ENCODE peak calls at places on chromosome 10, in six cellular contexts. F, U, L, P, N and D are unnamed samples. For H3K4me1 and H3K27me3, the result is how much of the 10 kb centered on the place peaks cover.

GRCh38 chr10:61130366-61130765 is 186.4 kb upstream of the RHOBTB1 start:
- DNase-seq in N (no peak), P (no peak), L (no peak), F (no peak), U (no peak), D (no peak)

GRCh38 chr10:34343764-34344163 is 471.3 kb downstream of the PARD3 start:
- DNase-seq in U (no peak), F (no peak), P (peak), L (no peak), N (no peak), D (no peak)

GRCh38 chr10:44959243-44960097 is at the start of gene RASSF4:
- DNase-seq in P (peak), U (peak), N (peak), L (peak), F (no peak), D (peak)

GRCh38 chr10:61943699-61944444 is 42.4 kb downstream of the ARID5B start:
- DNase-seq in N (peak), U (peak), L (no peak), P (peak), F (no peak), D (no peak)

GRCh38 chr10:22335204-22335956 is 9.9 kb upstream of the SPAG6 start:
- DNase-seq in N (peak), U (peak), L (peak), F (no peak), P (peak), D (peak)

GRCh38 chr10:804787-805634 is 115.5 kb upstream of the DIP2C start:
- DNase-seq in L (peak), U (no peak), P (no peak), F (no peak), N (no peak), D (peak)

GRCh38 chr10:71829171-71829570 is 21.9 kb downstream of the PSAP start:
- DNase-seq in P (peak), U (no peak), L (peak), N (no peak), F (no peak), D (no peak)

GRCh38 chr10:10589540-10589939 is 428.1 kb upstream of the CELF2 start:
- DNase-seq in L (no peak), F (no peak), N (no peak), U (no peak), P (peak), D (no peak)

GRCh38 chr10:80472234-80473095 is 18.4 kb downstream of the TSPAN14 start:
- DNase-seq in F (no peak), U (no peak), L (no peak), N (no peak), P (peak), D (no peak)

GRCh38 chr10:126225672-126226007 is 162.6 kb downstream of the ADAM12 start:
- DNase-seq in F (no peak), N (no peak), L (no peak), U (no peak), P (no peak), D (no peak)

GRCh38 chr10:32981760-32982159 is 23.7 kb upstream of the ITGB1 start:
- DNase-seq in N (no peak), U (no peak), P (peak), L (peak), F (no peak), D (no peak)

GRCh38 chr10:127774771-127775559 is 38.0 kb downstream of the FOXI2 start:
- DNase-seq in N (no peak), F (no peak), U (no peak), L (no peak), P (no peak), D (no peak)

GRCh38 chr10:87864497-87865059 is 1.2 kb downstream of the PTEN start:
- DNase-seq in U (no peak), L (no peak), N (peak), P (peak), F (no peak), D (peak)

GRCh38 chr10:122854648-122855047 is 9.0 kb upstream of the CUZD1 start:
- DNase-seq in U (no peak), F (no peak), P (peak), N (no peak), L (no peak), D (no peak)

GRCh38 chr10:24239289-24239688 is 30.4 kb downstream of the KIAA1217 start:
- DNase-seq in F (no peak), N (no peak), P (no peak), U (no peak), L (no peak), D (no peak)

GRCh38 chr10:24237801-24238390 is 29.0 kb downstream of the KIAA1217 start:
- DNase-seq in P (no peak), U (no peak), L (no peak), N (no peak), F (no peak), D (peak)

GRCh38 chr10:24238527-24239247 is 29.7 kb downstream of the KIAA1217 start:
- DNase-seq in U (no peak), F (no peak), N (no peak), P (no peak), L (no peak), D (peak)

GRCh38 chr10:24234784-24235183 is 25.8 kb downstream of the KIAA1217 start:
- DNase-seq in P (no peak), F (no peak), N (no peak), U (no peak), L (no peak), D (no peak)

GRCh38 chr10:24235471-24235870 is 26.5 kb downstream of the KIAA1217 start:
- DNase-seq in L (no peak), U (peak), F (no peak), P (no peak), N (no peak), D (no peak)
- H3K27ac ChIP-seq in L (no peak), U (no peak), F (no peak), P (no peak), N (no peak), D (no peak)

GRCh38 chr10:5658871-5659618 is 7.3 kb downstream of the ASB13 start:
- DNase-seq in F (no peak), P (no peak), N (no peak), U (no peak), L (no peak), D (peak)

GRCh38 chr10:5659702-5660528 is 6.5 kb downstream of the ASB13 start:
- DNase-seq in L (no peak), N (no peak), P (peak), U (no peak), F (peak), D (peak)

GRCh38 chr10:5663692-5664427 is 2.5 kb downstream of the ASB13 start:
- DNase-seq in F (no peak), N (no peak), U (peak), P (no peak), L (no peak), D (peak)

GRCh38 chr10:5662708-5663579 is 3.5 kb downstream of the ASB13 start:
- DNase-seq in F (no peak), U (no peak), L (no peak), N (no peak), P (no peak), D (no peak)

DNA sequence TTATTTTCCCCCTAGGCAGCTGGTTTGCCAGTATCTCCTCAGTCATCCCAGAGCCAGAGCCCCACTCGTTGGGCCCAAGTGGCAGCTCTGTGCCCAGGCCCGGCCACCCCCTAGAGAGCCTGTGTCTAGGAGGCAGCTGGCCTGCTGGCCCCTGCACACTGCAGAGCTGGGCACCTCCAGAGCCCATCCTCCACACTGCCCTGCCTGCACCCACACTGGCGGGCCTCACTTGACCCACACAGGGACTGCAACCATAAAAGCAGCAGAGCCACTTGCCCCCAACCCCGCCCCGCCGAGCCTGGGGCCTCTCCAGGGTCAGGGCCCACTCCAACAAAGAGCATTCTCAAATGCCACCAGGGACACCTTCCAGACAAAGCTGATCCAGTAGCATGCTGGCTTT is 5.4 kb downstream of the ASB13 start:
- DNase-seq in U (no peak), L (no peak), F (no peak), P (no peak), N (no peak), D (no peak)
- H3K4me1 ChIP-seq in U (under half), L (under half), F (under half), P (under half), N (under half), D (under half)

GRCh38 chr10:91477236-91477635 is 67.1 kb downstream of the HECTD2 start:
- DNase-seq in P (no peak), N (no peak), U (no peak), L (no peak), F (no peak), D (no peak)

GRCh38 chr10:91474009-91474408 is 63.9 kb downstream of the HECTD2 start:
- DNase-seq in P (no peak), F (no peak), L (no peak), N (no peak), U (no peak), D (no peak)

GRCh38 chr10:91479583-91479982 is 69.4 kb downstream of the HECTD2 start:
- DNase-seq in L (no peak), F (no peak), U (no peak), P (peak), N (no peak), D (no peak)
- H3K27me3 ChIP-seq in L (under half), F (under half), U (under half), P (under half), N (under half), D (under half)

DNA sequence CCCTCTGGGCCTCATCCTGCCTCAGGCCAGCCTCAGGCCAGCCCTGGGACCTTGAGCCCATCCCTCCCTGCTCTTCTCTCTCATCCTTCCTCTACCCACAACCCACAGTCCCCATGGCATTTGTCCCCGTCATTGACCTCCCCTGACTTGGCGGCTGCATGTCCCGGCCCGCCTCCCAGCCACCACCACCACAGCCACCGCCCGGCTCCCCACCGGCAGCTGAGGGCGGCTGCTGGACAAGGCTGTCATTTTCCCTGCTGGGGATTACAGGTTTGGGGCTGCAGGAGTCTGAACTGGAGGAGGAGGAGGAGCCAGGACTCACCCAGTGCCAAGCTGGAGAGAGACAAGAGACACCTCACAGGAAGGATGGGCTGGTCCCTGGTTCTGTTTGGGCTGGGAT is 112.9 kb downstream of the ZMIZ1 start:
- DNase-seq in L (peak), U (no peak), F (no peak), P (no peak), N (no peak), D (no peak)
- H3K27ac ChIP-seq in L (peak), U (peak), F (no peak), P (no peak), N (no peak), D (peak)

GRCh38 chr10:92304061-92304460 is 13.1 kb downstream of the MARCHF5 start:
- DNase-seq in P (no peak), L (no peak), U (no peak), F (no peak), N (no peak), D (no peak)

GRCh38 chr10:92309273-92309672 is 18.3 kb downstream of the MARCHF5 start:
- DNase-seq in F (no peak), U (no peak), N (no peak), P (no peak), L (no peak), D (no peak)

GRCh38 chr10:92303096-92303495 is 12.1 kb downstream of the MARCHF5 start:
- DNase-seq in F (no peak), N (no peak), P (no peak), L (no peak), U (no peak), D (no peak)

GRCh38 chr10:92305133-92306072 is 14.4 kb downstream of the MARCHF5 start:
- DNase-seq in L (no peak), U (no peak), P (no peak), N (no peak), F (no peak), D (no peak)
- H3K4me1 ChIP-seq in L (under half), U (under half), P (under half), N (under half), F (under half), D (under half)

GRCh38 chr10:78981970-78982281 is 86.8 kb upstream of the ZMIZ1 start:
- DNase-seq in P (no peak), L (peak), F (no peak), N (no peak), U (no peak), D (peak)
- H3K27me3 ChIP-seq in P (under half), L (under half), F (under half), N (under half), U (under half), D (under half)

GRCh38 chr10:16713290-16713689 is 103.9 kb downstream of the RSU1 start:
- DNase-seq in P (no peak), L (no peak), F (no peak), U (no peak), N (no peak), D (no peak)
- H3K27ac ChIP-seq in P (no peak), L (no peak), F (no peak), U (no peak), N (no peak), D (no peak)

GRCh38 chr10:70668454-70668970 is 3.8 kb upstream of the ADAMTS14 start:
- DNase-seq in N (no peak), U (no peak), F (no peak), L (no peak), P (peak), D (no peak)
- H3K4me1 ChIP-seq in N (under half), U (under half), F (under half), L (under half), P (under half), D (under half)

GRCh38 chr10:30816812-30817193 is 187.2 kb upstream of the LYZL2 start:
- DNase-seq in U (no peak), P (no peak), N (no peak), F (no peak), L (no peak), D (no peak)

GRCh38 chr10:30812018-30812851 is 182.7 kb upstream of the LYZL2 start:
- DNase-seq in U (no peak), P (peak), N (no peak), L (peak), F (no peak), D (no peak)

GRCh38 chr10:30811665-30812017 is 182.1 kb upstream of the LYZL2 start:
- DNase-seq in U (no peak), N (no peak), F (no peak), P (no peak), L (no peak), D (no peak)

GRCh38 chr10:30816144-30816811 is 186.7 kb upstream of the LYZL2 start:
- DNase-seq in L (no peak), P (no peak), F (no peak), N (no peak), U (no peak), D (no peak)

DNA sequence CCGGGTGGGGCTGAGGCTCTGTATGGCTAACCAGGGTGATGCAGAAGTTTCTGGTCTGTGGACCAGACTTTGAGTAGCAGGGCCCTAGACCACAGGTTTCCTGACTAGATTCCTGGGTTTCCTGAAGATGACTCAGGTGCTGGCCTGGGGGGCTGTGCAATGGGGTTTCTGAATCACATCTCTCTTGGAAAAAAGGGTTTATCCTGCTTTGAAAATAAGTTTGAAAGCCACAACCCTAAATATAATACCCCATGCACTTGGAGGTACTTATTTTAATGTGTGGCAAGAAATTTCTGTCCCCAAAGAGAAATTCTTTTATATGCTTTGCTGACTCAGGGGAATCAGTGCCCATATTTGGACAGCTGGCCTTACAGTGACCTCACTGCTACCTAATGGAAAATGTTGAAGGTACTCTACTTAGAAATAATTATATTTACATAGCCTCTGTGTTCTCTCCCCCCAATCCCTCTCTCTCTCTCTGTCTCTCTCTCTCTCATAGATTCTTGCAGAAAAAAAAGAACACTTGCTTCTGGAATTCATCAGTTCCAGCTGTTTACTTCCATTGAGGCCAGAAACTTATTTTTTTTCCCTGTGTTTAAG is 184.4 kb upstream of the LYZL2 start:
- DNase-seq in L (no peak), U (no peak), F (no peak), N (no peak), P (peak), D (no peak)
- H3K27me3 ChIP-seq in L (under half), U (under half), F (under half), N (under half), P (under half), D (under half)

DNA sequence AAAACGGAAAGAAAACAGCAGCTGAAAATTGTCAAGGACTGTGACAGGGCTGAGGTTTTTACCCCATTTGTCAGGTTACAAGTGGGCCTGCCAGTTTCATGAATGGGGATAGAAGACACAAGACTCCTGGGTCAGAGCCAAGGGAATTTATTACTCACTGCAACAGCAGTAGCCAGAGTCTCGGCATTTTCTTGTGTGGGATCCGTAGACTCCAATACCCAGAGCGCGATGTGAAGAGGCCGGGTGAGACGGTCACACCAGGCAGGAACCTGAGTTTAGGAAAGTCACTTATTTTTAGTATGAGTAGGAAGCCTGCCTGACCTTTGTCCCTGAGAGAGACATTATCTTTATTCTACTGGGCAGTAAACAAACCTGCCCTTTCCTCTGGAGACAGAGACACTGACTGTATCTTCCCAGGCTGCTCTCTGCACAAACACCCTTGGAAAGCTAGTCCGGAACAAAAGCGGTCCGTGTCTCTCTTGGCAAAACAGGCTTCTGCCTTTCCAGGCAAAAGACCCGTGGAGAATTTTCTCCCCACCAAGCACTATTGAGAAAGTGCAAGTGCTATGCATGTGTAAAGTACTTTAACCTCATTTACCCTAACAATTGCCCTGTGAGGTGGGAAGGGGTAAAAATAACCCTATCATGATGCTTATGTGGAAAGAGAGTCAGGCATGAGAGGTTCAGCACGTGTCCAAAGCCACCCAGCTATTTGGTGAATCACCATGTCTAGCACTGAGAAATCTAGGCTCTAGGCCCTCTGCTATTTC is 58.4 kb downstream of the JCAD start:
- DNase-seq in N (no peak), U (no peak), L (peak), F (peak), P (peak), D (no peak)
- H3K27ac ChIP-seq in N (no peak), U (peak), L (peak), F (peak), P (peak), D (no peak)